ENCODE peak calls at places on chromosomes 7 and 10, in nine cellular contexts. T, P, C, L, J, X, V, Y and H are unnamed samples.

GRCh38 chr10:123134915-123135414 is 805 bp upstream of the HMX3 start:
- DNase-seq in J (no peak), C (no peak), P (no peak), X (no peak), L (no peak), V (no peak), T (no peak), Y (no peak), H (no peak)

GRCh38 chr10:122468923-122469781 is 7.8 kb downstream of the HTRA1 start:
- DNase-seq in V (peak), P (peak), X (peak), T (peak), L (peak), Y (no peak), C (no peak), J (no peak), H (peak)

GRCh38 chr10:132397036-132397541 is at the start of gene PWWP2B:
- DNase-seq in P (no peak), C (no peak), Y (peak), L (peak), T (no peak), V (peak), X (no peak), J (peak), H (no peak)

GRCh38 chr7:105787071-105787470 is 89.3 kb downstream of the ATXN7L1 start:
- DNase-seq in L (no peak), V (peak), J (no peak), P (no peak), T (no peak), C (peak), Y (no peak), X (no peak), H (no peak)

GRCh38 chr7:96332325-96332724 is 10.4 kb upstream of the SLC25A13 start:
- DNase-seq in L (no peak), C (no peak), P (no peak), J (no peak), V (no peak), Y (no peak), T (no peak), X (no peak), H (no peak)

GRCh38 chr7:113664867-113665266 is 253.9 kb downstream of the PPP1R3A start:
- DNase-seq in L (no peak), T (no peak), J (no peak), C (no peak), X (no peak), V (no peak), Y (no peak), P (no peak), H (no peak)

GRCh38 chr10:103512591-103513382 is 19.3 kb downstream of the NEURL1 start:
- DNase-seq in Y (no peak), L (no peak), T (no peak), V (no peak), X (no peak), P (no peak), J (no peak), C (no peak), H (no peak)

GRCh38 chr7:138907438-138907837 is 73.8 kb downstream of the KIAA1549 start:
- DNase-seq in L (peak), X (no peak), V (no peak), C (no peak), J (no peak), T (no peak), Y (no peak), P (no peak), H (no peak)

GRCh38 chr7:20152511-20152910 is 64.7 kb downstream of the MACC1 start:
- DNase-seq in P (no peak), T (no peak), X (no peak), Y (no peak), C (no peak), V (peak), J (no peak), L (peak), H (no peak)

GRCh38 chr7:29815181-29816105 is 9.1 kb downstream of the WIPF3 start:
- DNase-seq in Y (no peak), T (no peak), V (no peak), P (no peak), X (no peak), L (no peak), C (no peak), J (no peak), H (peak)

GRCh38 chr7:139328375-139328774 is 12.8 kb upstream of the FMC1 start:
- DNase-seq in P (peak), J (no peak), L (peak), X (no peak), V (peak), Y (no peak), C (no peak), T (peak), H (peak)

GRCh38 chr10:110792476-110792875 is 79.3 kb upstream of the PDCD4 start:
- DNase-seq in P (no peak), C (no peak), T (no peak), X (no peak), V (no peak), L (no peak), Y (no peak), J (peak), H (no peak)

GRCh38 chr10:87053577-87054181 is 33.6 kb downstream of the FAM25A start:
- DNase-seq in V (no peak), Y (no peak), C (no peak), L (no peak), T (no peak), P (no peak), X (no peak), J (no peak), H (no peak)

GRCh38 chr10:133100706-133101463 is 13.2 kb downstream of the ADGRA1 start:
- DNase-seq in V (no peak), J (peak), L (peak), T (no peak), C (no peak), X (no peak), Y (no peak), P (no peak), H (no peak)

DNA sequence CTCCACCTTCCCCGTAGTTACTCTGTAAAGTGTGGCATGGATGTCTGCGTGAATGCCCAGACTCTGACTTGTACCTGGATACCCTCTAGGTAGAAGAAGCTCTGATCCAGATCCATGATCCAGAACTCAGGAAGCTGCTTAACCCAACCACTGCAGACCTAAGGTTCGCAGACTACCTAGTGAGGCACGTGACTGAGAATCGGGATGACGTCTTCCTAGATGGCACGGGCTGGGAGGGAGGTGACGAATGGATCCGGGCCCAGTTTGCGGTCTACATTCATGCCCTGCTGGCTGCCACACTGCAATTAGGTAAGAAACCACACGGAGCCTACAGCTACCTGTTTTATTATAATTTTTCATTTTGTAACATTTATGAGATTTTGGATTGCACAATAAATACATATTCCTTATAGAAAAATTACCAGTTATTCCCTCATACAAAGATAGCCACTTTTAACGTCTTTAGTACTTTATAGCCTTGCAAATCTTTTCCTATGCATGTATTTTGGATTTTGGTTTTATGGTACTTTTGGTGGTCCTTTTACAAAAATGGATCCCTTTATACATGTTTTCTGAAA is 77.9 kb downstream of the AVL9 start:
- DNase-seq in X (no peak), J (no peak), V (no peak), Y (no peak), T (no peak), L (no peak), P (no peak), C (no peak), H (no peak)
- H3K4me3 ChIP-seq in X (no peak), J (no peak), V (no peak), Y (no peak), T (no peak), L (no peak), P (no peak), C (no peak), H (no peak)

GRCh38 chr7:2525161-2525930 is 5.8 kb downstream of the LFNG start:
- DNase-seq in V (no peak), T (no peak), J (no peak), Y (no peak), P (no peak), X (no peak), C (no peak), L (no peak), H (no peak)
- H3K4me3 ChIP-seq in V (no peak), T (no peak), J (no peak), Y (no peak), P (no peak), X (no peak), C (no peak), L (no peak), H (no peak)

DNA sequence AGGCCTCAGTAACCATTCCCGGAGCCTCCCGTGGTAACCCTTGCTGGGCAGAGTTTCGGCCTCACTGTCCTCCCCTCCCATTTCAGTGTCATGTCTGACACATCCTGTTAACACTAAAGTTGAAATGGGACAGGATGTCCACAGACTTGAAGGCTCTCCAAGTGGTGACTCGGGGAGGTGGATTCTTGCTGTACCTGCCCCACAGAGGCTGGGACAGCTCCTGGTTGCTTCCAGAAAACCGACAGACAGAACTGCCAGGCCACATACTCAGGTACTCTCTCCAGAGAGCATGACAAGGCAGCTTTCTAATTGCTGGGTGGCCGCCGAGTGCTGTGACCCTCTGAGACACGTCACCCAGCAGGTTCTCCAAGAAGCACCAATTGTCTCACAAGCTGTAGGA is 17.9 kb upstream of the CYTH3 start:
- DNase-seq in L (peak), V (peak), C (no peak), X (no peak), T (no peak), P (no peak), J (no peak), Y (no peak), H (no peak)
- H3K4me3 ChIP-seq in L (no peak), V (no peak), C (no peak), X (no peak), T (no peak), P (no peak), J (no peak), Y (no peak), H (no peak)

DNA sequence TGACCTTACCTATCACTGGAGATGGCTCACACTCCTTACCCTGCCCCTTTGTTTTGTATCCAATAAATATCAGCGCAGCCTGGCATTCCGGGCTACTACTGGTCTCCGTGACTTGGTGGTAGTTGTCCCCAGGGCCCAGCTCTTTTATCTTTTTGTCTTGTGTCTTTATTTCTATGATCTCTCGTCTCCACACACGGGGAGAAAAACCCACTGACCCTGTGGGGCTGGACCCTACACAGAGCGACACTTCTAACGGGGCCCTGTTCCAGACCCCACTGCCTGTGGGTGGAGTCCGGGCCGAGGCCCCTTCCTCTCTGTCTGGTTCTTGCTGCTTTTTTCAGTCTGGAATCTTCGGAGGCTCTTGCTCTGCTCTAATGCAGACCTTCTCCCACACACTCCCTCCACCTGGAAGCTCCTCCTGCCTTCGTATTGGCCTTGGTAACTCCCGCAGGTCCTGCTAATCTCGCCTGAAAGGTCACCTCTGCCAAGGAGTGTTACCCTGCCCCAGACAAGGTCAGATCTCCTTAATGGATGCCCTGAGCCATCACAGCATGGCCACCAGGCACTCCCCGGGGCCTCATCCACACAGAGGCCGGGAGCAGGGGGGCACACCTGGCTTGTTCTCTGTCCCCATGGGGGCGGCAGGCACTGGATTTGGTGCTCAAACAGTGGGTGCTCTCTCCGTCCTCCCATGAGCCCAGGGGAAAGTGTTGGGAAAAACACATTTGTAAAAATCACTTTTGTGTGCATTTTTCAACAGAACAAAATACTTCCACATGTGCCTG is 531.7 kb downstream of the PTPRN2 start:
- DNase-seq in J (no peak), P (no peak), C (peak), L (no peak), T (no peak), V (no peak), Y (peak), X (no peak), H (no peak)
- H3K4me3 ChIP-seq in J (no peak), P (no peak), C (no peak), L (no peak), T (no peak), V (no peak), Y (no peak), X (no peak), H (no peak)

GRCh38 chr7:3569643-3570042 is 268.6 kb downstream of the SDK1 start:
- DNase-seq in L (no peak), J (no peak), V (no peak), C (no peak), X (no peak), P (no peak), T (no peak), Y (no peak), H (no peak)

GRCh38 chr7:3564231-3564630 is 263.2 kb downstream of the SDK1 start:
- DNase-seq in L (no peak), T (no peak), V (no peak), X (no peak), Y (no peak), C (no peak), J (no peak), P (no peak), H (no peak)

GRCh38 chr7:3573151-3573550 is 272.1 kb downstream of the SDK1 start:
- DNase-seq in J (no peak), C (no peak), Y (no peak), X (no peak), T (no peak), V (no peak), L (no peak), P (no peak), H (no peak)

GRCh38 chr7:3574386-3574785 is 273.3 kb downstream of the SDK1 start:
- DNase-seq in C (no peak), T (no peak), V (no peak), J (no peak), P (no peak), X (no peak), L (no peak), Y (no peak), H (no peak)

DNA sequence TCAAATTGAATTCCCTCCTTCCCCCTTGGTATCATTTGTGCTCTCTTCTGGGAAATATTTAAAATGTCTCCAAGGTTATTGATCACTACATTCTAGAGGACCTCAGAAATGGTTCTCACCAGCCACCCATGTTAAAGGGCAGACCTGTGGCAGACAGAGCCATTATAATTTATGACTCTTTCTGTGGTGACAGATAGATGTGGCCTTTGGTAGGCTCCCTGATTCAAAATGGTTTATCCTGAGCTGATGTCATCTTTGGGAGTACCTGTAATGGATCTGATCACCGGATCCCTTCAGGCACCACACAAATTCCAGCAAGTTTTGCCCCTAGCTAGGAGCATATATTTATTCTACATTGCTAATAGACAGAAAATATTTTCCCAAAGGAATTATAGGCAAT is 267.5 kb downstream of the SDK1 start:
- DNase-seq in V (no peak), P (no peak), T (no peak), J (no peak), X (no peak), C (no peak), Y (no peak), L (no peak), H (no peak)
- H3K4me3 ChIP-seq in V (no peak), P (no peak), T (no peak), J (no peak), X (no peak), C (no peak), Y (no peak), L (no peak), H (no peak)

GRCh38 chr7:27113991-27114866 is 11.7 kb upstream of the HOXA2 start:
- DNase-seq in Y (no peak), V (peak), T (no peak), X (no peak), J (no peak), L (peak), C (no peak), P (no peak), H (no peak)

GRCh38 chr7:27111753-27112277 is 9.3 kb upstream of the HOXA2 start:
- DNase-seq in T (no peak), P (no peak), Y (no peak), L (no peak), C (no peak), J (no peak), V (no peak), X (no peak), H (no peak)

GRCh38 chr7:27112361-27112760 is 9.9 kb upstream of the HOXA2 start:
- DNase-seq in T (no peak), J (no peak), L (no peak), Y (no peak), C (no peak), X (no peak), V (peak), P (no peak), H (no peak)

GRCh38 chr7:27110977-27111752 is 8.7 kb upstream of the HOXA2 start:
- DNase-seq in J (no peak), V (peak), C (no peak), X (no peak), P (peak), Y (no peak), T (no peak), L (peak), H (peak)

GRCh38 chr7:27112960-27113949 is 10.8 kb upstream of the HOXA2 start:
- DNase-seq in P (no peak), C (peak), J (no peak), Y (no peak), X (peak), T (no peak), L (no peak), V (peak), H (no peak)
- H3K4me3 ChIP-seq in P (peak), C (peak), J (no peak), Y (no peak), X (peak), T (no peak), L (no peak), V (peak), H (peak)

DNA sequence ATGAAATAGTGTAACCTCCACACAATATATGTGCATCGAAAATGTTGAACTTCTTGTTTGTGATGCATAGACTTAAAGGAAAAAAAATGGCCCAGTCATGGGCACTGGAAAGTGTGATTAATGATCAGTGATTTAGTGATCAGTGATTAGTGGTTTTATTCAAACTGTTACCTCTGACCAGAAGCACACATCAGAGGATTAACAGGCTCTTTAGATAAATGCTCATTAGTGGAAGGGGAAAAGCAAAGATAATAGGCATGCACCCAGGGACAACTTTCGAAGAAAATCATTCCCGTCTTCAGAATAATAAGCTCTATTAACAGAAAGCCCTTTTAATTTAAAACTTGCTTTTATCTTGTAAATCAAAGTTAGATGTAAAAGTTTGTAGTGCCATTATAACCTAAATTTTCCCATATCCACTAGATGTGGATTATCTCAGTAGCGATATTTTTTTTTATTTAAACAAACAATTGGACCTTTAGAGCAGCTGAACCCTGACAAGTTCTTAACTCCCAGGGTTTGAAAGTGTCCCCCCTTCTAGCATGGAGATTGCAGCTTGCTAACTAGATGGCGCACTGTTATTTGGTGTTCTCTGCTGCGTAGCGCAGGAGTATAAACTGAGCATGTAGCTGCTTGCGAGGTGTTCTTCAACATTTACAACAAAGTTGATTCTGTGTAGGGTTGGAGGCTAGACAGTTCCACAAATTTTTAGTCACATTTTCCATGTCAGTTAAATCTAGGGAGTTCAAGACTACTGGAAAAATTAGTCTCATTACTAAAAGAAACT is at the start of gene CREB5:
- DNase-seq in Y (no peak), X (no peak), J (no peak), L (no peak), V (peak), C (no peak), P (no peak), T (no peak), H (no peak)
- H3K4me3 ChIP-seq in Y (no peak), X (no peak), J (no peak), L (peak), V (no peak), C (no peak), P (no peak), T (peak), H (no peak)

DNA sequence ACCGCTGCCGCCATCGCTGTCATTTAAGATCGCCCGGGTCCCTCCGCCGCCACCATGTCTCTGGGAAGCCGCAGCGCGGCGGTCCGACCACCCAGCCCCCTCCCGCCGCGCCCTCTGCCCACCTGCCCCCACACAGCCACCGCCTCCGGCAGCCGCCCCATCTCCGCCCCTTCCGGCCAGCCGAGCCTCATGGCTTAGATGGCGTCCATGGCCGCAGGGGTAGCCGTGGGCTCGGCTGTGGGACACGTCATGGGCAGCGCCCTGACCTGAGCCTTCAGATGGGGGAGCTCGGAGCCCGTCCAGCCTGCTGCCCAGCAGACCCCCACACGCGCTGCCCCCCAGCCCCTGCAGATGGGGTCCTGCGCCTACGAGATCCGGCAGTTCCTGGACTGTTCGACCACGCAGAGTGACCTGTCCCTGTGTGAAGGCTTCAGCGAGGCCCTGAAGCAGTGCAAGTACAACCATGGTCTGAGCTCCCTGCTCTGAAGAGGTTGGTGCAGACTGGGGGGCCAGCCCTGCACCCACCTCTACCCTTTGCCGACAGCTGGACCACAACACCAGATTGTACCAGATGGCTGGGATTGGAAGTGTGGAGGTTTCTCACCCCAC is 38.0 kb upstream of the TARP start:
- DNase-seq in P (no peak), J (peak), V (no peak), T (no peak), C (peak), Y (no peak), X (no peak), L (peak), H (no peak)
- H3K4me3 ChIP-seq in P (peak), J (peak), V (peak), T (peak), C (peak), Y (no peak), X (no peak), L (peak), H (peak)

GRCh38 chr10:44400553-44400952 is 15.7 kb upstream of the CXCL12 start:
- DNase-seq in C (no peak), Y (no peak), P (no peak), V (no peak), J (no peak), X (no peak), T (no peak), L (no peak), H (no peak)
- H3K4me3 ChIP-seq in C (no peak), Y (no peak), P (no peak), V (no peak), J (no peak), X (no peak), T (no peak), L (no peak), H (no peak)